ENCODE peak calls at places on chromosomes 6 and 20, in four cellular contexts. B is PC-9, A is foreskin fibroblast, K is mesothelial cell of epicardium. G is an unnamed sample.

GRCh38 chr6:108518714-108519576 is 41.8 kb upstream of the FOXO3 start:
- DNase-seq in B (no peak), A (peak), K (no peak), G (peak)

GRCh38 chr6:166483026-166483425 is 100.3 kb upstream of the MPC1 start:
- DNase-seq in K (no peak), B (no peak), A (no peak), G (no peak)

GRCh38 chr6:106084106-106084963 is 1.8 kb upstream of the PRDM1 start:
- DNase-seq in B (no peak), A (peak), K (no peak), G (no peak)

GRCh38 chr20:15113374-15113773 is 776.0 kb upstream of the FLRT3 start:
- DNase-seq in A (no peak), B (no peak), K (no peak), G (no peak)

GRCh38 chr6:33634203-33634727 is 13.1 kb downstream of the ITPR3 start:
- DNase-seq in B (no peak), K (no peak), A (peak), G (peak)

GRCh38 chr6:150681992-150682391 is 82.3 kb downstream of the PLEKHG1 start:
- DNase-seq in K (no peak), B (no peak), A (no peak), G (no peak)

GRCh38 chr20:44017905-44018683 is 103.4 kb downstream of the TOX2 start:
- DNase-seq in K (no peak), A (peak), B (peak), G (peak)

GRCh38 chr6:20061952-20062351 is 150.3 kb downstream of the MBOAT1 start:
- DNase-seq in B (no peak), K (no peak), A (no peak), G (no peak)

GRCh38 chr20:8796088-8796665 is 272.7 kb upstream of the PLCB4 start:
- DNase-seq in B (no peak), K (no peak), A (no peak), G (no peak)

GRCh38 chr20:1265226-1265915 is 723 bp upstream of the SNPH start:
- DNase-seq in K (no peak), A (no peak), B (no peak), G (no peak)

GRCh38 chr20:20076297-20077065 is 24.1 kb downstream of the CFAP61 start:
- DNase-seq in K (no peak), A (peak), B (peak), G (no peak)

DNA sequence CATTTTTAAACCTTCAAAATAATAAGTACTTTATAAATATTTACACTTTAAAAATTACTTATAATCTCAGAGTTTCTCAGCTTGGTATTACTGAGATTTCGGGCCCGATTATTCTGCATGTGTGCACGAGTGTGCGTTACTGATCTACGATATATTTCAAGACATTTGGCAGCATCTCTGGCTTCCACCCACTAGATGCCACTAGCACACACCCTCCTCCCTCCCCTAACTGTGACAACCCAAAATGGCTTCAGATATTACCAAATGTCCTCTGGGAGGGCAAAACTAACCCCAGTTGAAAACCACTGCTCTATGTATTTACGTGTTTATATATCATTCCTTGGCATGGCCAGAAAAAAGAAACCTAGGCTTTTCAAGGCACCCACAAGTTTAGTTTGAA is 95.9 kb downstream of the FYN start:
- DNase-seq in A (no peak), K (no peak), B (peak), G (no peak)
- TF ChIP-seq CTCF in A (no peak), K (no peak), B (no peak), G (no peak)

DNA sequence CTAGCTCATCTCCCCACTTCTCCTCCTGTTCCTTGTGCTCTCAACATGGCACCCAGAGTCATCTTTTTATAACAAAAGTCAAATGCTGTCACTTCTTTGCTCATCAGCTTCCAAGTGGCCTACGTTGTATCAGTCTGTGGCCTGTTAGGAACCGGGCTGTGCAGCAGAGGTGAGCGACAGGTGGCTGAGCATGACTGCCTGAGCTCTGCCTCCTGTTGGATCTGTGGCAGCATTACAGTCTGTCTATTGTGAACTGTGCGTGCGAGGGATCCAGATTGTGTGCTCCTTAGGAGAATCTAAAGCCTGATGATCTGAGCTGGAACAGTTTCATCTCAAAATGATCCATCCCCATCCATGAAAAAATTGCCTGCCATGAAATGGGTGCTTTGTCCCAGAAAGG is 129.6 kb downstream of the FNDC1 start:
- DNase-seq in K (no peak), B (no peak), A (no peak), G (no peak)
- TF ChIP-seq CTCF in K (no peak), B (no peak), A (no peak), G (no peak)

DNA sequence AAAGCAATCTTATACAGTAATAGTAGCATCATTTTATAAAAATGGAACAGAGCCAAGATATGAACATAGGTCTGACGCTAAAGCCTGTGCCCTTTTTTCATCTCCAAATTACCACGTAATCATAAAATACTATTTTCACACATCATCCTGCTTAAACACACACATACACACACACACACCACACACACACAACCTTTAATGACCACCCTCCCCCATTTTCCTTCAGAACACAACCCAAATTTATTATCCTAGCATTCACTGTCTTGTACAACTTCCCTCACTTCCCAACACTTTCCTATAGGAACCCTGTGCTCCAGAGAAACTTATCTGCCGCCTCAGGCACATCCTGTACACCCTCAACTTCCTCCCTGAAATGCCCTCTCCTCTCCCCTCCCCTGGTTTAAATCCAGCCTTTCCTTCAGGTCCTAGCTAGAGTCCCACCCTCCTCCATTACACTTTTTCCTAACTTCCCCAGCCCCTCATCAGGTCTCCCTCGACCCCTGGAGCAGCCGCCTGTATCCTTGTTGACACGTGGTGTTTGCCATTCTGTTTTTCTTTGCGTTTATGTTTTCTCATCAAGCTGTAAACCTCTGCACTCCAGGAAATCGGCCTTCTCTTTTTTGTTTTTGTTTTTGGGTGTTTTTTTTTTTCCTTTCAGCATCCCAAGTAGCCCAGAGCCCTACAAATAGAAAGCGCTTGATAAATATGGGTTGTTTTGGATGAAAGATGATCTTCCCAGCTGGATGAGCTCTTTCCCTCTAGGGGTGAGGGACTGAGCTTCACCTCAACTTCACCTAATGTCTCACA is 968 bp upstream of the MMP24 start:
- DNase-seq in K (no peak), B (no peak), A (no peak), G (no peak)
- TF ChIP-seq CTCF in K (no peak), B (no peak), A (no peak), G (no peak)

GRCh38 chr6:127266892-127267741 is 453 bp downstream of the RNF146 start:
- DNase-seq in A (peak), B (peak), K (peak), G (peak)

GRCh38 chr6:127267742-127268588 is 1.3 kb downstream of the RNF146 start:
- DNase-seq in K (no peak), B (no peak), A (no peak), G (no peak)

DNA sequence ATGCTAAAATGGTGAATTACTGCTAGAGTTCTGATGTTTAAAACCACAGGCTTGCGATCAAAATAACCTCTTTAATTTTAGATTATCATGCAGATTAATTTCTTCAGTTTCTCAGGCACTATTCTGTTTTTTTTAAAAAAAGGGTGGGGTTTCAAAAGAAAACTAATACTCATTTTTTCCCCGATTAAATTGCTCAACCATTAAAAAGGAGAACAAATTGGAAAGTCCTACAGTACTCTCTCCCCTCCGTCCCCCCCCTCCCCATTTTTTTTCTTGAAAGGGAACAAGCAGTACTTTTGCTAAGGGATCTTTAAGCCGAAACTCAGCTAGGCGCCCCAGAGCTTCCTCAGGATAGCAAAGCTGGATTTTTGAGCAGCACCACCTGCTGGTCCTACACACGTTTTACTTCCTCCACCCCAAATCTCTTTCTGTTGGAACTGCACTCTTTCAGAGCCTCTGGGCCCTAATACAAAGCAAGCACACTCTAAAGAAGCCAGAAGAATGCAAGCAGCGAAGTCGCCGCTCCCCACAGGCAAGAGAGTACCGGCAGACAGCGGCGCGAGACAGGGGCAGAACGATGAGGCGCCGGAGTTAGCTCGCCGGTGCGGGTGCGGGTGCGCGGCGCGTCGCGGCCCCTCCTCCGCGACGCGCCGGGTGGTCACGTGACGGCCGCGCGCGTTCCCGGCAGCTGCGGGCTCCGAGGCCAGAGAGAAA is at the start of gene RNF146:
- DNase-seq in K (peak), B (peak), A (peak), G (peak)
- TF ChIP-seq CTCF in K (peak), B (peak), A (peak), G (peak)

DNA sequence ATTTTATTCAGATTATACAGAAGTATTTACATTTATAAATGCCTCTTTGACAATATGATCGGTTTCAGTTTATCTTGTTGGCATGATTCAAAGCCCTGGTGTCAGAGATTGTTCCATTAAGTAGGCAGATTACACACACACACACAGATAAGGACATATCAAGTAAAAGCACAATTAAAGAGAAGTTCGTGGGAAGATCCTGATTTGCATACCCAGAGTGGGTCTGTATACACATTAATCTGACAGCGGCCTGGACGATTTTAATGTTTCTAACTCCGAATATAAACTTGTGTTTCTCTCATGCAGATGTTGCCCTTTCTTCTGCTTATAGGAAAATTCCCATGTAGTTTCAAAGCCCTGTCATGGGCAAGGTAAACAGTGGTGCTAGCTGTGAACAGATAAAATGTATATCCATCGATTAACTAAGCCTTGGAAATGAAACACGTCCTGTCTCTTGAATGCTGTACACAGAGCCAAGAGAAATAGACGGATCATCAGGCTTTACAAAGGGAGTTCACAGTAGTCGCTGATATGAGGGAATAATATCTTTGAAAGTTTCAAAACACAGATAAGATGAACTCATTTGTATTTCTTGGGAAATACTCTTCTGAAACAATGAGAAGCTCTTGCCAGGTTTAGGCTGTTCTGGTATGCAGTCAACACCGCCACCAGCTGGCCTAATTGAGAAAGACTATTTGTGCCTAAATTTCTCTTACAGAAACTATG is 108.2 kb upstream of the GMDS start:
- DNase-seq in B (peak), K (no peak), A (peak), G (peak)
- TF ChIP-seq CTCF in B (peak), K (peak), A (peak), G (peak)

DNA sequence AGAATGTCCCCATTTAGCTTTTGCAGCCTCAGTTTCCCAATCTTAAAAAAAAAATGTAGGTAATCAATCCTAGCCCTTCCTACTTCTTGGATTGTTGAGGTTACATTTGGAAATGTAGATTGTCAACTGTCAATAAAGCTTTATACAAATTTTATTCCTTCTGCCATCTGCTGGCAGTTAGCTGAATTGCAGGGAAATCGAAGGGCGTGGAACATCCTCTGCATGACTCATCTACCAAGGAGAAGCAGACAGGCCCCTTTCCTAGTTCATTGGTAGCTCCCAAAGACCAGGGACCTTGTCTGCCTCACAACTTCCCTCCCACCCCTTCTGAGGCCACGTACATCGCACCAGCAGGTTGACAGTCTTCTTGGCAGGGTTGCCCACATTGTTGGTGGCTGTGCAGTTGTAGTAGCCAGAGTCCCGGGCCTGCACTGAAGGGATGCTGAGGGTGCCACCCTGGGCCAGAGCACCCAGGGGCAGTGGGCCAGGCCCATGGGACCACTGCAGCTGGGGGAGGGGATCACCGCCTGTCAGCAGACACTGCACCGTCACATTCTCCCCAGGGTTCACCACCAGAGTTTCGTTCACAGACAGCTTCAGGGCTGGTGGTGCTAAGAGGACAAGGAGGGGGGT is 43.6 kb downstream of the MDGA1 start:
- DNase-seq in B (no peak), K (no peak), A (peak), G (peak)
- TF ChIP-seq CTCF in B (peak), K (peak), A (peak), G (peak)

GRCh38 chr20:58558483-58559367 is 43.5 kb upstream of the APCDD1L start:
- DNase-seq in K (no peak), A (no peak), B (peak), G (no peak)
- TF ChIP-seq CTCF in K (no peak), A (no peak), B (no peak), G (no peak)

GRCh38 chr20:14098261-14098660 is 102.9 kb downstream of the MACROD2 start:
- DNase-seq in B (no peak), K (no peak), A (no peak), G (no peak)
- TF ChIP-seq CTCF in B (no peak), K (no peak), A (no peak), G (no peak)

G was measured in Calu3.